ENCODE peak calls at places on chromosomes 4 and X, in four cellular contexts. H is M059J, A is NCI-H526 treated with DMSO at 0.1 percent for 48 hours, P is cardiac muscle cell. E is an unnamed sample.

GRCh38 chrX:82813671-82814078 is 694.4 kb upstream of the POU3F4 start:
- DNase-seq in A (no peak), H (peak; percentile 95), P (no peak), E (no peak)

GRCh38 chr4:183438458-183439113 is 5.8 kb upstream of the CDKN2AIP start:
- DNase-seq in P (no peak), A (no peak), H (peak; percentile 95), E (no peak)

GRCh38 chr4:141563721-141564120 is 72.7 kb upstream of the IL15 start:
- DNase-seq in P (no peak), H (no peak), A (no peak), E (no peak)

GRCh38 chr4:86498560-86499166 is 95.5 kb upstream of the PTPN13 start:
- DNase-seq in A (no peak), P (peak; percentile 74), H (peak; percentile 72), E (no peak)

GRCh38 chr4:73868206-73869129 is 725 bp upstream of the CXCL1 start:
- DNase-seq in H (no peak), A (no peak), P (no peak), E (no peak)

GRCh38 chr4:19675172-19675811 is 576.4 kb upstream of the SLIT2 start:
- DNase-seq in H (peak; percentile 22), A (no peak), P (no peak), E (no peak)

GRCh38 chr4:3442959-3443749 is 1.4 kb downstream of the HGFAC start:
- DNase-seq in P (peak; percentile 58), H (peak; percentile 46), A (no peak), E (peak; percentile 73)

GRCh38 chr4:172011196-172011595 is 198.0 kb downstream of the GALNTL6 start:
- DNase-seq in A (no peak), H (no peak), P (no peak), E (no peak)

GRCh38 chrX:10212395-10212794 is 55.6 kb downstream of the CLCN4 start:
- DNase-seq in H (no peak), A (no peak), P (no peak), E (no peak)

GRCh38 chr4:128653514-128654420 is 155.7 kb upstream of the JADE1 start:
- DNase-seq in P (peak; percentile 55), H (no peak), A (no peak), E (no peak)

GRCh38 chr4:38188631-38189101 is 228.5 kb downstream of the PTTG2 start:
- DNase-seq in H (peak; percentile 74), A (no peak), P (no peak), E (no peak)

GRCh38 chrX:110966839-110967238 is 129.2 kb upstream of the PAK3 start:
- DNase-seq in P (no peak), A (no peak), H (no peak), E (no peak)

GRCh38 chr4:142743071-142743825 is 102.9 kb downstream of the INPP4B start:
- DNase-seq in P (no peak), H (peak; percentile 67), A (no peak), E (no peak)

GRCh38 chr4:128583753-128584712 is 225.5 kb upstream of the JADE1 start:
- DNase-seq in A (no peak), H (no peak), P (no peak), E (no peak)

GRCh38 chrX:56738670-56739069 is 9.6 kb downstream of the NBDY start:
- DNase-seq in H (no peak), A (no peak), P (peak; percentile 1), E (no peak)

GRCh38 chrX:64975491-64975890 is 759 bp downstream of the ZC4H2 start:
- DNase-seq in P (peak; percentile 54), H (peak; percentile 4), A (peak; percentile 25), E (peak; percentile 72)

GRCh38 chrX:7132335-7133035 is 15.0 kb upstream of the STS start:
- DNase-seq in H (peak; percentile 76), P (peak; percentile 64), A (peak; percentile 82), E (peak; percentile 35)

GRCh38 chr4:143336828-143337599 is at the start of gene GAB1:
- DNase-seq in P (peak; percentile 86), H (peak; percentile 78), A (peak; percentile 30), E (peak; percentile 72)

GRCh38 chr4:38805530-38806145 is 1.0 kb upstream of the TLR1 start:
- DNase-seq in A (no peak), H (peak; percentile 67), P (no peak), E (no peak)

GRCh38 chr4:78652282-78652876 is 100.8 kb downstream of the ANXA3 start:
- DNase-seq in A (no peak), H (peak; percentile 60), P (no peak), E (no peak)

GRCh38 chrX:122196338-122196737 is 987.7 kb upstream of the GRIA3 start:
- DNase-seq in H (no peak), P (no peak), A (no peak), E (no peak)

GRCh38 chrX:43836435-43837184 is 45.6 kb downstream of the MAOB start:
- DNase-seq in A (peak; percentile 6), H (peak; percentile 29), P (peak; percentile 26), E (no peak)

GRCh38 chrX:84153538-84153937 is 34.5 kb downstream of the RPS6KA6 start:
- DNase-seq in P (no peak), H (no peak), A (no peak), E (no peak)

GRCh38 chr4:152539556-152540292 is 3.8 kb upstream of the FBXW7 start:
- DNase-seq in A (no peak), H (no peak), P (no peak), E (no peak)

GRCh38 chr4:5165419-5166369 is 114.4 kb downstream of the STK32B start:
- DNase-seq in P (peak; percentile 29), A (peak; percentile 66), H (peak; percentile 90), E (peak; percentile 42)

GRCh38 chr4:15653864-15654391 is 1.2 kb downstream of the FBXL5 start:
- DNase-seq in H (peak; percentile 71), P (peak; percentile 42), A (no peak), E (no peak)

GRCh38 chr4:78962597-78963115 is 23.4 kb upstream of the PAQR3 start:
- DNase-seq in A (no peak), P (no peak), H (no peak), E (no peak)

GRCh38 chrX:48648299-48648698 is 35.3 kb upstream of the WAS start:
- DNase-seq in H (peak; percentile 63), A (no peak), P (peak; percentile 48), E (peak; percentile 64)

GRCh38 chr4:36189511-36190226 is 54.6 kb downstream of the ARAP2 start:
- DNase-seq in A (peak; percentile 37), H (no peak), P (no peak), E (no peak)

GRCh38 chr4:41594439-41594838 is 56.5 kb downstream of the LIMCH1 start:
- DNase-seq in P (no peak), H (peak; percentile 18), A (no peak), E (no peak)

GRCh38 chr4:770022-770421 is 55.9 kb downstream of the CPLX1 start:
- DNase-seq in P (no peak), H (no peak), A (no peak), E (no peak)

GRCh38 chr4:84750260-84750955 is 167.5 kb downstream of the CDS1 start:
- DNase-seq in H (peak; percentile 44), P (peak; percentile 66), A (peak; percentile 7), E (no peak)

GRCh38 chr4:117965608-117966007 is 68.7 kb upstream of the NDST3 start:
- DNase-seq in A (no peak), H (no peak), P (peak; percentile 10), E (no peak)

GRCh38 chrX:81238166-81238565 is 36.3 kb downstream of the SH3BGRL start:
- DNase-seq in H (no peak), P (no peak), A (no peak), E (no peak)

E was measured in glutamatergic neuron.